ENCODE peak calls at places on chromosome 4, in seven cellular contexts. A is cardiac fibroblast, U is fibroblast of mammary gland, E is WTC11, S is AG09319, M is sigmoid colon, J is tibial nerve. H is an unnamed sample.

GRCh38 chr4:61245321-61245720 is 45.2 kb downstream of the ADGRL3 start:
- DNase-seq in A (no peak), U (no peak), E (no peak), S (no peak), M (no peak), J (no peak), H (no peak)

GRCh38 chr4:117700111-117700892 is 334.0 kb upstream of the NDST3 start:
- DNase-seq in A (no peak), U (no peak), E (no peak), S (no peak), M (no peak), J (no peak), H (peak)

GRCh38 chr4:27087306-27088045 is 226.8 kb downstream of the STIM2 start:
- DNase-seq in A (no peak), U (no peak), E (no peak), S (no peak), M (no peak), J (no peak), H (no peak)

GRCh38 chr4:175514174-175514573 is 297.9 kb downstream of the GPM6A start:
- DNase-seq in A (no peak), U (no peak), E (no peak), S (no peak), M (no peak), J (no peak), H (no peak)

GRCh38 chr4:67161311-67161710 is 384.0 kb downstream of the CENPC start:
- DNase-seq in A (no peak), U (no peak), E (no peak), S (no peak), M (no peak), J (no peak), H (no peak)

GRCh38 chr4:187732524-187732923 is 263.0 kb upstream of the ZFP42 start:
- DNase-seq in A (peak), U (no peak), E (no peak), S (no peak), M (no peak), J (no peak), H (peak)

GRCh38 chr4:4991541-4992099 is 27.6 kb downstream of the CYTL1 start:
- DNase-seq in A (no peak), U (no peak), E (no peak), S (no peak), M (peak), J (no peak), H (no peak)

GRCh38 chr4:184769285-184769825 is 35.5 kb upstream of the CENPU start:
- DNase-seq in A (no peak), U (no peak), E (no peak), S (no peak), M (no peak), J (no peak), H (no peak)

GRCh38 chr4:74330295-74330750 is 22.1 kb downstream of the EPGN start:
- DNase-seq in A (peak), U (no peak), E (no peak), S (no peak), M (no peak), J (no peak), H (no peak)

GRCh38 chr4:33837043-33837442 is 2407.3 kb downstream of the ARAP2 start:
- DNase-seq in A (peak), U (peak), E (no peak), S (no peak), M (no peak), J (no peak), H (peak)

GRCh38 chr4:84503495-84504437 is 4.7 kb upstream of the NKX6-1 start:
- DNase-seq in A (peak), U (peak), E (peak), S (no peak), M (no peak), J (peak), H (peak)

GRCh38 chr4:147965056-147965455 is 233.2 kb downstream of the ARHGAP10 start:
- DNase-seq in A (no peak), U (no peak), E (no peak), S (no peak), M (no peak), J (no peak), H (no peak)

GRCh38 chr4:11605597-11605996 is 176.9 kb upstream of the HS3ST1 start:
- DNase-seq in A (peak), U (peak), E (no peak), S (no peak), M (no peak), J (no peak), H (no peak)

GRCh38 chr4:183165371-183165770 is 66.3 kb downstream of the WWC2 start:
- DNase-seq in A (peak), U (no peak), E (no peak), S (no peak), M (no peak), J (no peak), H (no peak)

GRCh38 chr4:3724319-3725231 is 41.6 kb upstream of the ADRA2C start:
- DNase-seq in A (no peak), U (no peak), E (no peak), S (no peak), M (no peak), J (no peak), H (peak)

GRCh38 chr4:75038376-75038775 is 105.5 kb downstream of the PARM1 start:
- DNase-seq in A (no peak), U (no peak), E (no peak), S (no peak), M (no peak), J (no peak), H (no peak)

GRCh38 chr4:141078871-141079270 is 54.4 kb downstream of the RNF150 start:
- DNase-seq in A (peak), U (peak), E (no peak), S (peak), M (no peak), J (no peak), H (no peak)

GRCh38 chr4:128810331-128810870 is 901 bp downstream of the JADE1 start:
- DNase-seq in A (peak), U (peak), E (no peak), S (no peak), M (peak), J (peak), H (peak)

GRCh38 chr4:107837298-107837697 is 12.6 kb downstream of the SGMS2 start:
- DNase-seq in A (no peak), U (no peak), E (no peak), S (no peak), M (no peak), J (no peak), H (peak)

GRCh38 chr4:82823062-82823461 is 24.5 kb upstream of the SCD5 start:
- DNase-seq in A (peak), U (peak), E (no peak), S (no peak), M (no peak), J (no peak), H (peak)

GRCh38 chr4:102064747-102065442 is 274.4 kb downstream of the BANK1 start:
- DNase-seq in A (no peak), U (no peak), E (no peak), S (no peak), M (no peak), J (no peak), H (no peak)

GRCh38 chr4:16157609-16158503 is 68.4 kb downstream of the TAPT1 start:
- DNase-seq in A (peak), U (no peak), E (no peak), S (no peak), M (no peak), J (no peak), H (no peak)

GRCh38 chr4:98794565-98795205 is 134.2 kb downstream of the EIF4E start:
- DNase-seq in A (peak), U (peak), E (no peak), S (no peak), M (no peak), J (no peak), H (peak)

GRCh38 chr4:153083447-153083921 is 120.8 kb upstream of the TRIM2 start:
- DNase-seq in A (peak), U (peak), E (peak), S (peak), M (no peak), J (peak), H (peak)

GRCh38 chr4:10983274-10983673 is 298.7 kb upstream of the CLNK start:
- DNase-seq in A (no peak), U (no peak), E (no peak), S (no peak), M (no peak), J (no peak), H (peak)

GRCh38 chr4:2036327-2036726 is 22.8 kb upstream of the NAT8L start:
- DNase-seq in A (no peak), U (no peak), E (no peak), S (no peak), M (no peak), J (no peak), H (no peak)

GRCh38 chr4:67694662-67695061 is 6.3 kb downstream of the UBA6 start:
- DNase-seq in A (no peak), U (no peak), E (no peak), S (no peak), M (no peak), J (no peak), H (no peak)

GRCh38 chr4:176387571-176387970 is 67.8 kb downstream of the SPCS3 start:
- DNase-seq in A (peak), U (peak), E (no peak), S (no peak), M (no peak), J (no peak), H (peak)

GRCh38 chr4:71978192-71978845 is 53.5 kb upstream of the NPFFR2 start:
- DNase-seq in A (peak), U (no peak), E (no peak), S (no peak), M (no peak), J (no peak), H (no peak)

GRCh38 chr4:10168151-10168550 is 51.6 kb upstream of the WDR1 start:
- DNase-seq in A (no peak), U (no peak), E (no peak), S (no peak), M (no peak), J (no peak), H (no peak)

GRCh38 chr4:182585321-182585720 is 331.9 kb downstream of the DCTD start:
- DNase-seq in A (no peak), U (no peak), E (peak), S (no peak), M (no peak), J (no peak), H (no peak)

GRCh38 chr4:119113033-119113655 is 22.5 kb upstream of the MYOZ2 start:
- DNase-seq in A (peak), U (peak), E (no peak), S (peak), M (no peak), J (no peak), H (peak)

GRCh38 chr4:53598483-53598882 is 7.2 kb upstream of the LNX1 start:
- DNase-seq in A (no peak), U (no peak), E (no peak), S (no peak), M (no peak), J (no peak), H (no peak)

GRCh38 chr4:95170176-95170575 is 378.6 kb downstream of the UNC5C start:
- DNase-seq in A (no peak), U (no peak), E (no peak), S (no peak), M (no peak), J (no peak), H (no peak)

GRCh38 chr4:119233750-119234149 is 21.2 kb downstream of the USP53 start:
- DNase-seq in A (peak), U (peak), E (no peak), S (no peak), M (no peak), J (no peak), H (peak)

GRCh38 chr4:185238261-185238681 is 28.9 kb downstream of the SNX25 start:
- DNase-seq in A (peak), U (peak), E (no peak), S (no peak), M (no peak), J (no peak), H (no peak)

GRCh38 chr4:88597970-88598369 is 5.7 kb downstream of the HERC3 start:
- DNase-seq in A (no peak), U (no peak), E (no peak), S (no peak), M (no peak), J (no peak), H (no peak)

GRCh38 chr4:88592600-88593448 is 544 bp downstream of the HERC3 start:
- DNase-seq in A (peak), U (peak), E (peak), S (peak), M (peak), J (peak), H (peak)

GRCh38 chr4:88587285-88587684 is 5.0 kb upstream of the HERC3 start:
- DNase-seq in A (no peak), U (no peak), E (no peak), S (no peak), M (no peak), J (no peak), H (no peak)

GRCh38 chr4:88591787-88592599 is at the start of gene HERC3:
- DNase-seq in A (peak), U (peak), E (peak), S (peak), M (peak), J (peak), H (peak)
- TF ChIP-seq CTCF in A (peak), U (no peak), E (no peak), S (no peak), M (peak), J (no peak), H (no peak)

DNA sequence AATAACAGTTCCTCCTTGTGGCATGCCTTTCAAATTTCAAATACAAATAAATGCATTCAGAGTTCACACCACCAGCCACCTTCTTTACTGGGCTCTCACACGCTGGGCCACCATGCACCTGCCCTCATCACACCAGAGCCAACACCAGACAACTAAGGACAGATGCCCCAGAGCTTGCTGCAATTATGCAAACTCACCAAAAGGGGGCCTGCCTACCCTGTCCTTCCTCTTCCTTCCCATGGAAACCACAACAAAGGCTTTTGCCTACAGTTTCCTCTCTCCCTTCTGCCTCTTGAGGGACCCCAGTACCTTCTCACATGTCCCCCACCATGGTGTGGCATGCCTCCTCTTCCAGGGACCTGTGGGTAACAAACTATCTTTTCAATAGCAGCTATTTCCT is 1333.9 kb upstream of the TENM3 start:
- DNase-seq in A (no peak), U (peak), E (peak), S (no peak), M (no peak), J (no peak), H (peak)
- TF ChIP-seq CTCF in A (no peak), U (peak), E (peak), S (peak), M (no peak), J (no peak), H (peak)

GRCh38 chr4:138576684-138577083 is 334.5 kb upstream of the SLC7A11 start:
- DNase-seq in A (peak), U (peak), E (no peak), S (peak), M (no peak), J (no peak), H (peak)
- TF ChIP-seq CTCF in A (peak), U (peak), E (no peak), S (peak), M (no peak), J (no peak), H (peak)

GRCh38 chr4:169975131-169975836 is 50.9 kb downstream of the MFAP3L start:
- DNase-seq in A (peak), U (no peak), E (no peak), S (no peak), M (no peak), J (no peak), H (no peak)

GRCh38 chr4:169976951-169977350 is 49.2 kb downstream of the MFAP3L start:
- DNase-seq in A (no peak), U (no peak), E (no peak), S (no peak), M (no peak), J (no peak), H (no peak)

GRCh38 chr4:169971456-169972015 is 54.7 kb downstream of the MFAP3L start:
- DNase-seq in A (peak), U (peak), E (no peak), S (no peak), M (no peak), J (no peak), H (no peak)

GRCh38 chr4:169975837-169976796 is 50.1 kb downstream of the MFAP3L start:
- DNase-seq in A (no peak), U (no peak), E (no peak), S (no peak), M (no peak), J (no peak), H (no peak)
- TF ChIP-seq CTCF in A (no peak), U (no peak), E (no peak), S (no peak), M (no peak), J (no peak), H (no peak)

GRCh38 chr4:173317003-173317402 is 17.2 kb downstream of the HMGB2 start:
- DNase-seq in A (no peak), U (no peak), E (peak), S (no peak), M (no peak), J (no peak), H (no peak)
- TF ChIP-seq CTCF in A (peak), U (peak), E (peak), S (no peak), M (no peak), J (no peak), H (no peak)

GRCh38 chr4:144754562-144755410 is 108.8 kb downstream of the HHIP start:
- DNase-seq in A (peak), U (peak), E (peak), S (no peak), M (no peak), J (no peak), H (peak)
- TF ChIP-seq CTCF in A (peak), U (peak), E (no peak), S (peak), M (no peak), J (no peak), H (peak)

DNA sequence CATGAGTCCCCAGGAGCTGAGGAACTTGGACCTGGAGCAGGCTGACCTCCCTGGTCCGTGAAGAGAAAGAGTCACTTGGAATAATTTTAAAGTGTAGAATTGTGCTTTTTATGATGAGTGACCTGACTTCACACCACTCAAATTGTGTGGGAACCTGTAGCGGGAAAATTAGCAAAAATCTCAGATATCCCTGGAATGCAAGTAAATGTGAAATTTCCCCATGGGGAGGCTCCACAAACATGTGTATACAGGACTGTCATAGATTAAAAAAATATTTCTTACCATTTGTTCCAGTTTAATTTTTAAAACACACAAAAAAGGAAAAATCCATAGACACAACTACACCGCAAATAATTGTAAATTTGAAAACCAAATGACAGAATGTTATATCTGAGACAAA is 1079.6 kb upstream of the PABPC4L start:
- DNase-seq in A (peak), U (no peak), E (no peak), S (no peak), M (no peak), J (no peak), H (no peak)
- TF ChIP-seq CTCF in A (no peak), U (no peak), E (no peak), S (no peak), M (no peak), J (no peak), H (no peak)